ENCODE peak calls at places on chromosomes 4 and X, in five cellular contexts. U, O, P, E and A are unnamed samples.

GRCh38 chr4:72984351-72984750 is 85.2 kb downstream of the COX18 start:
- DNase-seq in U (no peak), O (no peak), P (no peak), E (no peak), A (no peak)

GRCh38 chr4:26619784-26620183 is 35.9 kb downstream of the TBC1D19 start:
- DNase-seq in P (peak), U (no peak), E (no peak), O (no peak), A (no peak)

GRCh38 chr4:185082549-185082948 is 60.5 kb upstream of the SLC25A4 start:
- DNase-seq in E (no peak), U (no peak), P (peak), O (no peak), A (no peak)

GRCh38 chrX:15679246-15679645 is 14.6 kb upstream of the CLTRN start:
- DNase-seq in O (no peak), E (no peak), P (no peak), U (peak), A (no peak)

GRCh38 chr4:40840255-40840984 is 90.7 kb downstream of the NSUN7 start:
- DNase-seq in U (no peak), E (no peak), P (no peak), O (no peak), A (no peak)

GRCh38 chr4:11512861-11513260 is 84.2 kb upstream of the HS3ST1 start:
- DNase-seq in E (no peak), O (no peak), P (no peak), U (no peak), A (no peak)

GRCh38 chr4:148510211-148510610 is 68.0 kb upstream of the NR3C2 start:
- DNase-seq in O (no peak), E (no peak), U (no peak), P (no peak), A (no peak)

GRCh38 chr4:80184791-80185756 is 12.2 kb upstream of the PRDM8 start:
- DNase-seq in O (no peak), P (no peak), U (no peak), E (peak), A (peak)

GRCh38 chr4:709348-709747 is 3.7 kb downstream of the PCGF3 start:
- DNase-seq in E (no peak), U (no peak), O (no peak), P (no peak), A (no peak)

GRCh38 chr4:131644619-131645018 is 1504.5 kb upstream of the PCDH10 start:
- DNase-seq in U (no peak), O (no peak), P (peak), E (peak), A (peak)

GRCh38 chr4:172962564-172963353 is 205.9 kb upstream of the GALNT7 start:
- DNase-seq in E (no peak), U (peak), P (peak), O (no peak), A (no peak)

GRCh38 chr4:110533940-110534339 is 58.0 kb downstream of the ENPEP start:
- DNase-seq in P (peak), O (no peak), U (no peak), E (no peak), A (no peak)

GRCh38 chr4:93760284-93760683 is 68.3 kb upstream of the ATOH1 start:
- DNase-seq in P (no peak), O (no peak), U (no peak), E (no peak), A (no peak)

GRCh38 chr4:997375-998071 is 4.3 kb upstream of the SLC26A1 start:
- DNase-seq in U (no peak), E (no peak), P (no peak), O (no peak), A (no peak)

GRCh38 chr4:86280246-86280645 is 79.6 kb downstream of the MAPK10 start:
- DNase-seq in O (no peak), P (no peak), E (no peak), U (no peak), A (no peak)

GRCh38 chrX:153055827-153056748 is at the start of gene PNMA3:
- DNase-seq in P (no peak), U (no peak), O (no peak), E (peak), A (peak)

GRCh38 chr4:82745173-82745842 is 53.3 kb downstream of the SCD5 start:
- DNase-seq in O (no peak), P (no peak), E (no peak), U (no peak), A (no peak)

GRCh38 chr4:20043992-20044391 is 207.7 kb upstream of the SLIT2 start:
- DNase-seq in U (no peak), P (peak), O (no peak), E (no peak), A (no peak)

GRCh38 chr4:159639924-159640323 is 537.0 kb downstream of the RAPGEF2 start:
- DNase-seq in E (no peak), U (no peak), O (no peak), P (no peak), A (no peak)

GRCh38 chr4:108072300-108072699 is 82.6 kb downstream of the HADH start:
- DNase-seq in U (no peak), P (no peak), O (peak), E (no peak), A (no peak)

GRCh38 chrX:136162827-136163427 is 15.6 kb downstream of the FHL1 start:
- DNase-seq in O (peak), P (peak), E (peak), U (peak), A (peak)

GRCh38 chrX:137194164-137194563 is 160.4 kb upstream of the GPR101 start:
- DNase-seq in O (no peak), U (no peak), E (peak), P (peak), A (peak)

GRCh38 chr4:67608047-67608446 is 49.5 kb downstream of the STAP1 start:
- DNase-seq in E (no peak), U (no peak), P (no peak), O (no peak), A (no peak)

GRCh38 chrX:48937065-48937907 is 18.5 kb upstream of the PIM2 start:
- DNase-seq in P (no peak), E (no peak), O (peak), U (no peak), A (no peak)

GRCh38 chr4:168711197-168712120 is 214.6 kb downstream of the PALLD start:
- DNase-seq in U (peak), O (no peak), E (no peak), P (peak), A (no peak)

GRCh38 chr4:88516746-88517145 is 6.8 kb downstream of the PYURF start:
- DNase-seq in P (no peak), E (no peak), O (no peak), U (no peak), A (no peak)

GRCh38 chrX:87661761-87662160 is 144.2 kb downstream of the KLHL4 start:
- DNase-seq in O (no peak), U (no peak), E (no peak), P (peak), A (no peak)

GRCh38 chr4:139834210-139834609 is 168.6 kb downstream of the MGST2 start:
- DNase-seq in O (no peak), P (no peak), U (no peak), E (peak), A (no peak)

GRCh38 chrX:9267415-9267814 is 197.4 kb upstream of the TBL1X start:
- DNase-seq in E (no peak), O (no peak), P (peak), U (no peak), A (no peak)

GRCh38 chr4:56315041-56315440 is 72.2 kb downstream of the AASDH start:
- DNase-seq in U (no peak), E (no peak), O (no peak), P (no peak), A (no peak)

GRCh38 chr4:133839326-133839725 is 362.3 kb downstream of the PABPC4L start:
- DNase-seq in E (no peak), U (no peak), O (no peak), P (peak), A (no peak)

GRCh38 chr4:85474818-85475630 is at the start of gene ARHGAP24:
- DNase-seq in E (peak), U (peak), P (peak), O (no peak), A (peak)

GRCh38 chr4:150385606-150386005 is 196.3 kb upstream of the MAB21L2 start:
- DNase-seq in E (no peak), O (no peak), U (no peak), P (peak), A (no peak)

GRCh38 chr4:14364953-14365533 is 637.2 kb upstream of the CPEB2 start:
- DNase-seq in P (no peak), U (no peak), O (no peak), E (no peak), A (no peak)

GRCh38 chr4:148735432-148736155 is 293.4 kb upstream of the NR3C2 start:
- DNase-seq in E (no peak), O (no peak), U (no peak), P (no peak), A (no peak)

GRCh38 chrX:16488959-16489358 is 161.0 kb upstream of the S100G start:
- DNase-seq in U (no peak), O (no peak), P (no peak), E (no peak), A (no peak)

GRCh38 chrX:114338870-114339269 is 245.0 kb upstream of the HTR2C start:
- DNase-seq in P (no peak), E (no peak), O (no peak), U (no peak), A (no peak)

DNA sequence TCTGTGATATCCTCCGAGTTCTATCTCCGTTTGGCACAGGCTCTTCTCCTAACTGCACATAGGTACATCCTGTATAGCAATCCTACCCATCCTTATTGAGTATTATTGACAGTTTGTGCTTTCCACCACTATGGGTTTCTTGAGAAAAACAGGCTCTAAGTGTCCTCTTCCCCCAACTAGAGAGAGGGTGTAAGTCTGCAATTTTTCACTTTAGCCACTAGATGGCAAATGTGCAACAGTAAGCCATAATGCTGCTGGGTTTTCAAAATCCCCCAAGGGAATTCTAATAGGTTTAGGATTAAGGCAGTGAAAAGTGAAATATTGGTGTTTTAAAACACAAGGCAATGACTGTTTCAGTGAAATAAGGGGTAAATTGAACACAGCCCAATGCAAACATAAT is 239.1 kb upstream of the HTR2C start:
- DNase-seq in P (peak), U (no peak), O (no peak), E (no peak), A (no peak)
- TF ChIP-seq CTCF in P (peak), U (peak), O (no peak), E (peak), A (peak)

DNA sequence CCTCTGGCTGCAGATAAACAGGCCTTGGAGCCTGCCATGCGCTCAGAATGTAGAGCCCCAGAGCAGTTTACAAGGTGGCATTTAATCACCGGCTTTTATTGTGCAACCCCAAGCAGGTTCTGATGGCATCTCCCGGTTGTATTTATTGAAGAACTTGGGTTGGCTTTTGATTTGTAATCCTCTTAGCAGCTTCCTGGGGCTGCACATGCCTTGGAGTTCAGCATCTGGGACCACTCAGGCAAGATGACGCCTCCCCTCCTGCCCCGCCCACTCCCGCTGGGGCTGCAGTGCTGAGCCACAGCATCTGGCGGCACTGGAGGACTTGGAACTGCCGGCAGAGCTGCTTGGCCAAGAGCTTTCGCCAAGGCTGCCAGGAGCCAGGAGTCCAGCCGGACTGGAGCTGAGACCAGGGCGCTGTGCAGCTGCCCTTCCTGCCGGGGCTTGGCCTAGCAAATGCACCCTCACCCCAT is 5.3 kb downstream of the HTRA3 start:
- DNase-seq in O (no peak), P (peak), U (peak), E (no peak), A (no peak)
- TF ChIP-seq CTCF in O (no peak), P (peak), U (peak), E (no peak), A (no peak)

GRCh38 chrX:154126101-154126500 is 17.9 kb upstream of the OPN1LW start:
- DNase-seq in O (no peak), P (no peak), E (no peak), U (no peak), A (no peak)
- TF ChIP-seq CTCF in O (no peak), P (no peak), E (no peak), U (no peak), A (no peak)

DNA sequence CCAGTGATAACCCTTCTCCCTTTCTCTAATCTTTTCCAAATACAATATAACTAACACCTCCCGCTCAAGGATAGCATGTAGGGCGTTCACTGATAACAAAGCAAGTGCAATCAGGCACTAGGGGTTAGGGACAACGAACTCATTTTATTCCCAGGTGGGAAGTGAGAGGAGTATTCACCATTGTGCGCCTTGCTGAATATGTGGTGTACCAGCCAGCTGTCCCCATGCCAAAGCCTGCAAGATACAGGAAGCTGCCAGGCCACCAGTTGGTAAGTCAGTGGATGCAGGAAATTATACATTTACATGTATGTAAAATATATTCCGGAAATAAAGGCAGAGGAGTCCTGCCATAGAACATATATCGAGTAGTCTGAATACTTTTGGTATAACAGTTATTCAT is 6.3 kb upstream of the HPRT1 start:
- DNase-seq in P (no peak), O (no peak), E (no peak), U (no peak), A (no peak)
- TF ChIP-seq CTCF in P (no peak), O (no peak), E (no peak), U (no peak), A (no peak)

GRCh38 chr4:189090174-189090814 is 850.4 kb upstream of the FRG1 start:
- DNase-seq in O (no peak), E (peak), U (no peak), P (peak), A (peak)
- TF ChIP-seq CTCF in O (no peak), E (peak), U (no peak), P (peak), A (peak)

DNA sequence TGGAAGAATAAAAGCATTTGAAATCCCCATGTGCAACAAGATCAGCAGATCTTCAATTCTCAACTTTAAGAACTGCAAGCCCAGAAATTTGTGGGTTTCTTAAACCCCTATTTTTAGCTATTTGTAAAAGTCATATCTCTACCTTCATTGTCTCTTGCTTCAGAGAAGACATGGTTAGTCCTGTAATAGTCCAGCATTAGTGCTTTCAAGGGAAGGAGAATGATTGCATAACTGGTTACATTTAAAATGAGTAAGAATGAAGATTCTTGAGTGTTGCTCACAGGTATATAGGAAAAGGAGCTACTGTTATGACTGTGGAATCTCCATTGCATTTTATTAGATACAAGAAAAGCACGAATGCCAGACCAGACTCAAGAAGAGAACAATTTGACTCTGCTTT is 84.0 kb downstream of the CCSER1 start:
- DNase-seq in O (no peak), P (no peak), U (no peak), E (no peak), A (no peak)
- TF ChIP-seq CTCF in O (no peak), P (no peak), U (no peak), E (no peak), A (no peak)

GRCh38 chr4:24912252-24913098 is at the start of gene CCDC149:
- DNase-seq in U (peak), P (peak), E (peak), O (no peak), A (peak)
- TF ChIP-seq CTCF in U (peak), P (no peak), E (peak), O (no peak), A (no peak)

DNA sequence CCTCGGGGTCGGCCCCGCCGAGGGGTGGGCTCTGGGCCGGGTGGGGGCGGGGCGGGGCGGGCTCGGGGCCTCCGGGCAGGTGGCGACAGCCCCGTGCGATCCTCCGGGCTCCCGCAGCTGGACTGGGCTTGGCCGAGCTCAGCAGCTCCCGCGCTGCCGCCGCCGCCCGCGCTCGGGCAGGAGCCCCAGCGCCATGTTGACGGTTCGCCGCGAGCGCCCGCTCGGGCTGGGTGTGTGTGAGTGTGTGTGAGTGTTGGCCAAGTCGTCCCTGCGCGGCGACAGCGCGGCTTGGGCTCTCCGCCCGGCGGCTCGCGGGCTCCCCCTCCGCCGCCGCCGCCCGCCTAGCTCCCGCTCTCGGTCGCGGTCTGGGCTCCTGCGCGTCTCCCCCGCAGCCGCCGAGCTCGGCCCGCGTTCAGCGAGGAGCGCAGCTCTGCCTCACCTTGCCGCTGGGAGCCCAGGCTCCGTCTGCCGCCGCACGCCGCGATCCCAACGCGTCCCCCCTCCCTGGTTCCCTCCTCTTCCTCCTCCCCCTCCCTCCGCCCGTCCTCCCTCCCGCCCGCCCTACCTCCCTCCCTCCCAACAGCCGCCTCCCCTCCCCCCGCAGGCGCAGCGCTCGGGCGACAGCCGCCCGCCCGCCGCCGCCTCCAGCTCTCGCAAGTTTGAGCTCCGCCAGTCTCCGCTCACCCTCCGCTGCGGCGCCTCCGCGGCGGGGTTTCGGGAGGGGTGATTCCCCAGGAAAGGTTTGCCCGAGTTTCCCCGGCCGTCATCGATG is at the start of gene BCOR:
- DNase-seq in O (peak), U (peak), P (peak), E (peak), A (peak)
- TF ChIP-seq CTCF in O (no peak), U (peak), P (no peak), E (peak), A (no peak)